ENCODE peak calls at places on chromosomes 3 and 15, in seven cellular contexts. One of them, this sample, is unnamed.

GRCh38 chr15:63022663-63023062 is 19.9 kb upstream of the TPM1 start:
- DNase-seq in transverse colon: no peak
- DNase-seq in body of pancreas: no peak
- DNase-seq in stomach: no peak
- DNase-seq in tibial nerve: no peak
- DNase-seq in right lobe of liver: no peak
- DNase-seq in HCT116: no peak
- DNase-seq in this sample: no peak

GRCh38 chr15:96353931-96354730 is 23.6 kb downstream of the NR2F2 start:
- DNase-seq in transverse colon: no peak
- DNase-seq in body of pancreas: no peak
- DNase-seq in stomach: peak; percentile 68
- DNase-seq in tibial nerve: no peak
- DNase-seq in right lobe of liver: peak; percentile 64
- DNase-seq in HCT116: no peak
- DNase-seq in this sample: peak; percentile 78

GRCh38 chr3:123789760-123790159 is 94.4 kb downstream of the MYLK start:
- DNase-seq in transverse colon: no peak
- DNase-seq in body of pancreas: no peak
- DNase-seq in stomach: no peak
- DNase-seq in tibial nerve: no peak
- DNase-seq in right lobe of liver: no peak
- DNase-seq in HCT116: no peak
- DNase-seq in this sample: no peak

GRCh38 chr3:170869240-170869592 is 779 bp downstream of the RPL22L1 start:
- DNase-seq in transverse colon: no peak
- DNase-seq in body of pancreas: no peak
- DNase-seq in stomach: no peak
- DNase-seq in tibial nerve: no peak
- DNase-seq in right lobe of liver: no peak
- DNase-seq in HCT116: no peak
- DNase-seq in this sample: no peak

GRCh38 chr15:82805994-82806406 is at the start of gene FSD2:
- DNase-seq in transverse colon: peak; percentile 11
- DNase-seq in body of pancreas: no peak
- DNase-seq in stomach: no peak
- DNase-seq in tibial nerve: no peak
- DNase-seq in right lobe of liver: no peak
- DNase-seq in HCT116: no peak
- DNase-seq in this sample: no peak

GRCh38 chr3:117586161-117586560 is 876.6 kb downstream of the TUSC7 start:
- DNase-seq in transverse colon: no peak
- DNase-seq in body of pancreas: no peak
- DNase-seq in stomach: no peak
- DNase-seq in tibial nerve: no peak
- DNase-seq in right lobe of liver: no peak
- DNase-seq in HCT116: no peak
- DNase-seq in this sample: no peak

GRCh38 chr3:46660543-46661523 is 32.6 kb downstream of the ALS2CL start:
- DNase-seq in transverse colon: no peak
- DNase-seq in body of pancreas: no peak
- DNase-seq in stomach: peak; percentile 19
- DNase-seq in tibial nerve: no peak
- DNase-seq in right lobe of liver: peak; percentile 70
- DNase-seq in HCT116: no peak
- DNase-seq in this sample: peak; percentile 71

GRCh38 chr3:179234244-179234643 is 16.7 kb downstream of the KCNMB3 start:
- DNase-seq in transverse colon: no peak
- DNase-seq in body of pancreas: no peak
- DNase-seq in stomach: no peak
- DNase-seq in tibial nerve: no peak
- DNase-seq in right lobe of liver: no peak
- DNase-seq in HCT116: no peak
- DNase-seq in this sample: no peak

GRCh38 chr15:24858737-24859601 is 95.8 kb upstream of the SNRPN start:
- DNase-seq in transverse colon: no peak
- DNase-seq in body of pancreas: no peak
- DNase-seq in stomach: no peak
- DNase-seq in tibial nerve: no peak
- DNase-seq in right lobe of liver: no peak
- DNase-seq in HCT116: no peak
- DNase-seq in this sample: no peak

GRCh38 chr3:197512691-197513571 is 42.8 kb downstream of the BDH1 start:
- DNase-seq in transverse colon: no peak
- DNase-seq in body of pancreas: no peak
- DNase-seq in stomach: no peak
- DNase-seq in tibial nerve: no peak
- DNase-seq in right lobe of liver: no peak
- DNase-seq in HCT116: no peak
- DNase-seq in this sample: no peak
- H3K36me3 ChIP-seq in transverse colon: no peaks in the 10 kb centered on the region
- H3K36me3 ChIP-seq in body of pancreas: no peaks in the 10 kb centered on the region
- H3K36me3 ChIP-seq in stomach: no peaks in the 10 kb centered on the region
- H3K36me3 ChIP-seq in tibial nerve: no peaks in the 10 kb centered on the region
- H3K36me3 ChIP-seq in right lobe of liver: no peaks in the 10 kb centered on the region
- H3K36me3 ChIP-seq in HCT116: peaks cover 8% of the 10 kb centered on the region
- H3K36me3 ChIP-seq in this sample: peaks cover 20% of the 10 kb centered on the region

GRCh38 chr3:176375519-176375918 is 821.8 kb downstream of the TBL1XR1 start:
- DNase-seq in transverse colon: no peak
- DNase-seq in body of pancreas: no peak
- DNase-seq in stomach: no peak
- DNase-seq in tibial nerve: no peak
- DNase-seq in right lobe of liver: no peak
- DNase-seq in HCT116: no peak
- DNase-seq in this sample: no peak

GRCh38 chr3:176376531-176376930 is 820.8 kb downstream of the TBL1XR1 start:
- DNase-seq in transverse colon: no peak
- DNase-seq in body of pancreas: no peak
- DNase-seq in stomach: no peak
- DNase-seq in tibial nerve: no peak
- DNase-seq in right lobe of liver: no peak
- DNase-seq in HCT116: no peak
- DNase-seq in this sample: no peak
- TF ChIP-seq POLR2A in transverse colon: no peak
- TF ChIP-seq POLR2A in body of pancreas: no peak
- TF ChIP-seq POLR2A in stomach: no peak
- TF ChIP-seq POLR2A in tibial nerve: no peak
- TF ChIP-seq POLR2A in right lobe of liver: no peak
- TF ChIP-seq POLR2A in HCT116: no peak
- TF ChIP-seq POLR2A in this sample: no peak

GRCh38 chr3:160531311-160531710 is 34.1 kb downstream of the KPNA4 start:
- DNase-seq in transverse colon: no peak
- DNase-seq in body of pancreas: no peak
- DNase-seq in stomach: no peak
- DNase-seq in tibial nerve: no peak
- DNase-seq in right lobe of liver: no peak
- DNase-seq in HCT116: no peak
- DNase-seq in this sample: no peak
- H3K36me3 ChIP-seq in transverse colon: no peaks in the 10 kb centered on the region
- H3K36me3 ChIP-seq in body of pancreas: peaks cover 16% of the 10 kb centered on the region
- H3K36me3 ChIP-seq in stomach: peaks cover 23% of the 10 kb centered on the region
- H3K36me3 ChIP-seq in tibial nerve: no peaks in the 10 kb centered on the region
- H3K36me3 ChIP-seq in right lobe of liver: peaks cover 6% of the 10 kb centered on the region
- H3K36me3 ChIP-seq in HCT116: peaks cover 37% of the 10 kb centered on the region
- H3K36me3 ChIP-seq in this sample: peaks cover 5% of the 10 kb centered on the region

DNA sequence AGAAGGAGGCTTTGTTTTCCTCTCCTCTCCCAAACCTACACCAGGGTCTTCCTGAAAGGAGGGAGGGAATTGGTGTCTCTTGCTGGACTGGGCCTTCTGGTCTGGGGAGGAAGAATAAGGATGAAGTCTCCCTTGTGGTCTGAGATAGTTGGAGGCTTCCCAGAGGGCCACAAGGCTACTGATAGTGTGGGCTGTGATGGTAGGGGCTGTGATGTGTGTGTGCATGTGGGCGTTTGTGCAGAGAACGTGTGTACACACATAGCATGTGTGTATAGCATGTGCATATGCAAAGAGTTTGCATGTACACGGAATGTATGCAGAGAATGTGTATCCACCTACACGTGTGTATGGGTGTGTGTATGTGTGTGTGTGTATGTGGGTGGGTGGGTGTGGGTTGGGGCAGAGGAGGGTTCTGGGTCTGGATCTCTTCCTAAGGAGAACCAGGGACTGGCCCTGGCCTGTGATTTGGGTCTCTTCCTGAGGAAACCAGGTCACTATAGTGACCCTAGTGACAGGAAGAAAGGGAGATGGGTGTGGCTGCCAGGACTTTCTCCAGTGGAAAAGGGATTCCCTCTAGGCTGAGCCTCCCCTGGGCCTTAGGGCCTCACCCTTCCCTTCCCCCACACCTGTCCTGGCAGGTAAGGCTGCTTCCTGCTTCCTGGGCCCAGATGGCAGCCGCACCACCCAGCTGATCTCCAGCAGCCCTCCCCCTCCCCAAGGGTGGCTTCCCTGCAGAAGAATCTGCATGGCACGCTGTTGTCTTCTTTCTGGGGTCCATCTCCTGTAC is 1.7 kb downstream of the FLNB start:
- DNase-seq in transverse colon: peak; percentile 88
- DNase-seq in body of pancreas: peak; percentile 83
- DNase-seq in stomach: peak; percentile 80
- DNase-seq in tibial nerve: no peak
- DNase-seq in right lobe of liver: peak; percentile 49
- DNase-seq in HCT116: no peak
- DNase-seq in this sample: no peak
- TF ChIP-seq POLR2A in transverse colon: peak; percentile 36
- TF ChIP-seq POLR2A in body of pancreas: no peak
- TF ChIP-seq POLR2A in stomach: no peak
- TF ChIP-seq POLR2A in tibial nerve: no peak
- TF ChIP-seq POLR2A in right lobe of liver: no peak
- TF ChIP-seq POLR2A in HCT116: no peak
- TF ChIP-seq POLR2A in this sample: no peak

GRCh38 chr3:55074861-55075260 is 147.0 kb upstream of the LRTM1 start:
- DNase-seq in transverse colon: no peak
- DNase-seq in body of pancreas: no peak
- DNase-seq in stomach: no peak
- DNase-seq in tibial nerve: no peak
- DNase-seq in right lobe of liver: no peak
- DNase-seq in HCT116: no peak
- DNase-seq in this sample: no peak
- H3K36me3 ChIP-seq in transverse colon: no peaks in the 10 kb centered on the region
- H3K36me3 ChIP-seq in body of pancreas: no peaks in the 10 kb centered on the region
- H3K36me3 ChIP-seq in stomach: no peaks in the 10 kb centered on the region
- H3K36me3 ChIP-seq in tibial nerve: no peaks in the 10 kb centered on the region
- H3K36me3 ChIP-seq in right lobe of liver: no peaks in the 10 kb centered on the region
- H3K36me3 ChIP-seq in HCT116: no peaks in the 10 kb centered on the region
- H3K36me3 ChIP-seq in this sample: no peaks in the 10 kb centered on the region

GRCh38 chr3:126682046-126682445 is 22.0 kb upstream of the CHCHD6 start:
- DNase-seq in transverse colon: no peak
- DNase-seq in body of pancreas: no peak
- DNase-seq in stomach: no peak
- DNase-seq in tibial nerve: no peak
- DNase-seq in right lobe of liver: no peak
- DNase-seq in HCT116: no peak
- DNase-seq in this sample: no peak
- TF ChIP-seq POLR2A in transverse colon: no peak
- TF ChIP-seq POLR2A in body of pancreas: no peak
- TF ChIP-seq POLR2A in stomach: no peak
- TF ChIP-seq POLR2A in tibial nerve: no peak
- TF ChIP-seq POLR2A in right lobe of liver: no peak
- TF ChIP-seq POLR2A in HCT116: no peak
- TF ChIP-seq POLR2A in this sample: no peak

This sample was measured in heart left ventricle.